ENCODE peak calls at places on chromosomes 3 and 15, in seven cellular contexts. G, L, S, N, U, M and V are unnamed samples.

GRCh38 chr3:108088146-108088545 is 2.7 kb downstream of the CD47 start:
- DNase-seq in G (no peak), L (no peak), S (no peak), N (no peak), U (no peak), M (no peak), V (no peak)

GRCh38 chr3:102182162-102182561 is 252.7 kb upstream of the ZPLD1 start:
- DNase-seq in G (peak), L (peak), S (peak), N (no peak), U (no peak), M (peak), V (no peak)

GRCh38 chr3:70000563-70001081 is 1.1 kb downstream of the SAMMSON start:
- DNase-seq in G (peak), L (no peak), S (peak), N (no peak), U (no peak), M (peak), V (no peak)

GRCh38 chr15:62483817-62484216 is 318.7 kb upstream of the C2CD4B start:
- DNase-seq in G (no peak), L (peak), S (peak), N (no peak), U (peak), M (peak), V (no peak)

GRCh38 chr3:99474776-99475175 is 163.6 kb upstream of the COL8A1 start:
- DNase-seq in G (peak), L (no peak), S (peak), N (no peak), U (no peak), M (peak), V (no peak)

GRCh38 chr15:90558182-90558581 is 28.5 kb downstream of the CRTC3 start:
- DNase-seq in G (no peak), L (peak), S (no peak), N (no peak), U (peak), M (peak), V (no peak)

GRCh38 chr3:54719914-54720313 is 207.9 kb downstream of the LRTM1 start:
- DNase-seq in G (no peak), L (no peak), S (no peak), N (no peak), U (no peak), M (no peak), V (no peak)

GRCh38 chr3:78026429-78026828 is 986.5 kb downstream of the ROBO2 start:
- DNase-seq in G (no peak), L (no peak), S (no peak), N (no peak), U (no peak), M (peak), V (no peak)

GRCh38 chr3:197787412-197787811 is 3.6 kb upstream of the LRCH3 start:
- DNase-seq in G (no peak), L (no peak), S (peak), N (no peak), U (no peak), M (no peak), V (no peak)

GRCh38 chr3:58955308-58955707 is 94.5 kb downstream of the CFAP20DC start:
- DNase-seq in G (no peak), L (no peak), S (no peak), N (no peak), U (no peak), M (no peak), V (no peak)

GRCh38 chr3:45929042-45929679 is 14.1 kb upstream of the CXCR6 start:
- DNase-seq in G (peak), L (no peak), S (peak), N (no peak), U (peak), M (peak), V (no peak)

GRCh38 chr3:108085821-108086350 is 4.9 kb downstream of the CD47 start:
- DNase-seq in G (no peak), L (no peak), S (peak), N (no peak), U (no peak), M (no peak), V (no peak)

GRCh38 chr3:171190668-171191067 is 164.1 kb upstream of the SLC2A2 start:
- DNase-seq in G (no peak), L (no peak), S (peak), N (no peak), U (no peak), M (peak), V (no peak)

GRCh38 chr3:69121950-69122349 is 445 bp downstream of the LMOD3 start:
- DNase-seq in G (no peak), L (no peak), S (no peak), N (no peak), U (no peak), M (no peak), V (no peak)

DNA sequence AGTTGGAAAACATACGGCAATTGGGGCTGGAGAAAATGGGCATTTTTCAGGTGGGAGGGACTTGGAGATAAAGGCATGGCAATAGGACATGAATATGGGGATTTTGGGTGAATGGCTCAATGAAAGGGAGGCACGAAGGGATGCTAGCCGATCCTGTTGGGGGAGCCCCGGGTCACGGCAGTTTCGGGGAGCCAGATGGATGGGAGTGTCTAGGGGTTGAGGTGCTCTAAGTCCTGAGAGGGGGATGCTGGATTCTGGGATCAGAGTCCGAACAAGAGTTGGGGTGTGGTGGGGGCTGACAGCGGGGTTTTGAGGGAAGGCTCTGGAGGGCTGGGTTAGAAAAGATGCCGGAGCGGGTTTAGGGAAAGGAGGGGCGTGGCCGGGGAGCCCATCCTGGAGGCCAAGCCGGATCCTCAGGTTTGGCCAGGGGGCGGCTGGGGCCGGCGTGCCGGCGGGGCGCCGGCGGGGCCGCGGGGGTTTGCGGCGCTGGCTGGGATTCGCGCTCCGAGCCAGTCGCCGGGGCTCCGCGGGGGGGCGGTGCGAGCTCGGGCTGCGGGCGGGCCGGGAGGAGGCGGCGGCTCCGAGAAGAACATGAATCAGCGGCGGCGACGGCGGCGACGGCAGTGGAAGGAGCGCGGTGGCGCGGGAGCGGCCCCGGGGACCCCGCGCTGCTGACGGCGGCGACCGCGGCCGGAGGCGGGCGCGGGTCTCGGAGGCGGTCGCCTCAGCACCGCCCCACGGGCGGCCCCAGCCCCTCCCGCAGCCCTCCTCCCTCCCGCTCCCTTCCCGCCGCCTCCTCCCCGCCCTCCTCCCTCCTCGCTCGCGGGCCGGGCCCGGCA is at the start of gene TYRO3:
- DNase-seq in G (peak), L (peak), S (no peak), N (no peak), U (peak), M (peak), V (no peak)
- TF ChIP-seq CTCF in G (no peak), L (no peak), S (peak), N (no peak), U (no peak), M (no peak), V (no peak)

DNA sequence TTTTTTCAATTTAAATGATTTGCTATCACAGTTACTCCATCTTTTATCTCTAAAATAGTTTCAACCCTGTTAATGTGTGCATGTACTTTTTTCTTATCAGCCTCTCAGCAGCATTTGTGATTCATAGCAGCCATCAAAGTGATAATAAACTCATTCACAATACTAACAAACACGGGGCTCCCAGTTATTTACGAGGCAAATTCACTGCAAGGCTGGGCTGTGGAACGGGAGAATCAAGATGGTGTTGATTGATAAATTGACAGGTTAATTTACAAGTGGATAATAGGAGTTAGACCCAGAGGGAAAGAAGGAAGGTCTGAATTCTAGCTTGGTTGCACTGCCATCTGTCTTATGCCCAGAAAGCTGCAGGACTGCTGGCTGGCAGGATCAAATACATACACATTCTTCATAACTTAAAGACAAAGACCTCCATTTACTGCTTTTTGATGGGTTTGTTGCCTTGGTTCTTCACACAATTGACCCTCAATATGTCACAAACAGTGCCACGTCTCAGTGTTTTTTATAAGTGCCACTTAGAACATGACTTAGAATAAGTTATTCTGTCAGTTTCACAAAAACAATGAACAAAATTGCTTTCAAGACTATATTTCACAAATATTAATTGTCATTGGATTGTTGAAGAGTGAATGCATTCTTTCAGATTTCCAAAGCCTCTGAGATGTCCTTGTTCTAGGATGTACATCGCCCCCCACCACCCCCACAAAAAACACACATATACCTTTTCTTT is 562.8 kb downstream of the NR2F2 start:
- DNase-seq in G (peak), L (no peak), S (no peak), N (no peak), U (no peak), M (no peak), V (no peak)
- TF ChIP-seq CTCF in G (peak), L (peak), S (no peak), N (no peak), U (peak), M (no peak), V (no peak)

GRCh38 chr3:65922441-65922840 is 116.3 kb downstream of the MAGI1 start:
- DNase-seq in G (peak), L (no peak), S (peak), N (no peak), U (no peak), M (peak), V (no peak)
- TF ChIP-seq CTCF in G (no peak), L (no peak), S (no peak), N (no peak), U (no peak), M (no peak), V (no peak)

GRCh38 chr15:60592386-60593339 is 113.7 kb upstream of the ICE2 start:
- DNase-seq in G (peak), L (peak), S (peak), N (no peak), U (peak), M (peak), V (peak)
- TF ChIP-seq CTCF in G (peak), L (no peak), S (peak), N (no peak), U (no peak), M (no peak), V (no peak)

DNA sequence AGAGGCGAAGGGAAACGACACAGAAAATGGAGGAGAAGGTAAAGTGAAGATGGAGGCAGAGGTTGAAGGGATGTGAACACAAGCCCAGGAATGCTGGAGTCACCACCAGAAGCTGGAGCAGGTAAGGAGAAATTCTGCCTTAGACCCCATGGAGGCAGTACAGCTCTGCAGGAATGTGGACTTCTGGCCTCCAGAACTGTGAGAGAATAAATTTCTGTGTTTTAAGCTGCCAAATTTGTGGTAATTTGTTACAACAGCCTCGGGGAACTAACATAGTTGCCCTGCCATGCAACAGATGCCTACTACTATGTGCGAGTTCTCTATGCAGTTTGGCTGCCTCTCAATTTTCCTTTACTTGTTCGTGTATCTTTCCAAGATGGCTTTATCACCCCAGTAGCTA is 394.1 kb downstream of the TUSC7 start:
- DNase-seq in G (peak), L (no peak), S (no peak), N (no peak), U (no peak), M (peak), V (no peak)
- TF ChIP-seq CTCF in G (no peak), L (no peak), S (no peak), N (peak), U (no peak), M (no peak), V (no peak)

GRCh38 chr15:64149424-64150235 is 1.9 kb upstream of the SNX22 start:
- DNase-seq in G (peak), L (no peak), S (no peak), N (no peak), U (no peak), M (peak), V (no peak)
- TF ChIP-seq CTCF in G (peak), L (no peak), S (peak), N (peak), U (no peak), M (peak), V (no peak)

GRCh38 chr3:57221883-57222282 is 5.6 kb upstream of the APPL1 start:
- DNase-seq in G (peak), L (no peak), S (peak), N (no peak), U (no peak), M (peak), V (no peak)
- TF ChIP-seq CTCF in G (peak), L (peak), S (peak), N (peak), U (no peak), M (peak), V (no peak)

GRCh38 chr3:40731445-40731844 is 206.7 kb downstream of the ZNF621 start:
- DNase-seq in G (no peak), L (no peak), S (no peak), N (no peak), U (no peak), M (no peak), V (no peak)

GRCh38 chr3:40741729-40742128 is 217.0 kb downstream of the ZNF621 start:
- DNase-seq in G (peak), L (peak), S (peak), N (peak), U (no peak), M (no peak), V (no peak)

GRCh38 chr3:40737343-40737742 is 212.6 kb downstream of the ZNF621 start:
- DNase-seq in G (no peak), L (no peak), S (no peak), N (no peak), U (no peak), M (no peak), V (no peak)

DNA sequence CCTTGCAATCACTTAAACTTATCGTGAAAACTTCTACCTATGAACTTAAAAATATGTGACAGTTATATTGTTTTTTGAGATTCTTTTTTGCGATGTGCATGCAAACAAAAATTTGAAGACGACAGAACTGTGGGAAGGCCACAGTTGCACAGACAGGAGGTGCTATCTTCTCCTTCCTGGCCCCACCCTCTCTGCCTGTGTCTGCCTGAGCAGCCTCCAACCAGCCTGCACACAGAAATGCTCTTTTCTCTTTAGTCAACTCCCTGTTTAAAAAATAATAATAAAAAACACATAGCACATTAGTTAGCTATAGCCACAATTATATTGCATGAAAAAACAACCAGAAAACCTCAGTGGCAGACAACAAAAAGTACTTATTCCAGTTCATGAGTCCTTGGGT is 212.2 kb downstream of the ZNF621 start:
- DNase-seq in G (no peak), L (no peak), S (no peak), N (no peak), U (no peak), M (no peak), V (no peak)
- TF ChIP-seq CTCF in G (no peak), L (no peak), S (no peak), N (no peak), U (no peak), M (no peak), V (no peak)

GRCh38 chr3:168951884-168952283 is 711.6 kb downstream of the MECOM start:
- DNase-seq in G (no peak), L (no peak), S (no peak), N (no peak), U (no peak), M (no peak), V (no peak)

GRCh38 chr3:168951368-168951767 is 712.1 kb downstream of the MECOM start:
- DNase-seq in G (no peak), L (no peak), S (no peak), N (no peak), U (no peak), M (no peak), V (no peak)

GRCh38 chr3:168956087-168956486 is 707.4 kb downstream of the MECOM start:
- DNase-seq in G (no peak), L (no peak), S (no peak), N (no peak), U (no peak), M (peak), V (no peak)

DNA sequence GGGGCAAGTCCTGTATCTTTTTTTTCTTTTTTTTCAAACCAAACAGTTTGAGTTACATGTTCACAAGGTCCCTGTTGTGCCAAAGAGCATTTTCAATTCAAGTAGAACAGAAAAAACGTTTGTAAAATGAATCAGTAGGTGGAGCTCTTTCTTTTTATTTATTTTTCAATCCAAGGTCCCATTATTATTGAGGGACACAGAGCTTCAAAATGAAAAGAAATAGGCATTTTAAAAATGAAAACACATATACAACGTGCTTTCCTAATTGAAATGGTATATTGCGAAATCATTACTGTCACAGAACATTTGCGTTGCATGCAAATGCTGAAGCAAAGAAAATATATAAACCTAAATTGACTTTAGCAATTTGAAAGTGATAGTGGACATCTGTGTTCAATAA is 711.0 kb downstream of the MECOM start:
- DNase-seq in G (peak), L (no peak), S (peak), N (no peak), U (no peak), M (peak), V (no peak)
- TF ChIP-seq CTCF in G (peak), L (peak), S (peak), N (no peak), U (no peak), M (peak), V (no peak)